ENCODE peak calls at places on chromosome 19, in ten cellular contexts. A, N, U, L, W, O, C, G, J and R are unnamed samples.

GRCh38 chr19:898663-899062 is 5.4 kb downstream of the RNU6-9 start:
- DNase-seq in A (no peak), N (no peak), U (no peak), L (no peak), W (no peak), O (no peak), C (peak; percentile 55), G (no peak), J (no peak), R (no peak)

GRCh38 chr19:38932425-38933179 is 1.9 kb downstream of the MRPS12 start:
- DNase-seq in A (no peak), N (no peak), U (peak; percentile 88), L (peak; percentile 74), W (no peak), O (no peak), C (peak; percentile 27), G (no peak), J (peak; percentile 50), R (peak; percentile 37)

GRCh38 chr19:15124572-15125231 is 17.5 kb downstream of the SYDE1 start:
- DNase-seq in A (no peak), N (no peak), U (no peak), L (peak; percentile 94), W (no peak), O (no peak), C (peak; percentile 49), G (peak; percentile 76), J (no peak), R (peak; percentile 76)

GRCh38 chr19:51511353-51511752 is 9.8 kb upstream of the SIGLEC12 start:
- DNase-seq in A (no peak), N (no peak), U (peak; percentile 19), L (no peak), W (no peak), O (no peak), C (no peak), G (no peak), J (no peak), R (no peak)

GRCh38 chr19:28737021-28737525 is 475.9 kb downstream of the UQCRFS1 start:
- DNase-seq in A (no peak), N (no peak), U (peak; percentile 35), L (no peak), W (no peak), O (no peak), C (no peak), G (no peak), J (no peak), R (no peak)

GRCh38 chr19:15297416-15298224 is 34.7 kb downstream of the BRD4 start:
- DNase-seq in A (no peak), N (no peak), U (peak; percentile 85), L (no peak), W (no peak), O (no peak), C (peak; percentile 40), G (peak; percentile 43), J (no peak), R (no peak)

GRCh38 chr19:2426661-2427322 is 594 bp downstream of the TIMM13 start:
- DNase-seq in A (no peak), N (no peak), U (peak; percentile 59), L (peak; percentile 86), W (no peak), O (peak; percentile 60), C (peak; percentile 54), G (peak; percentile 53), J (peak; percentile 71), R (peak; percentile 47)

GRCh38 chr19:44260343-44260681 is 626 bp downstream of the ZNF233 start:
- DNase-seq in A (no peak), N (no peak), U (no peak), L (no peak), W (no peak), O (no peak), C (no peak), G (peak; percentile 14), J (no peak), R (peak; percentile 12)

GRCh38 chr19:46789371-46789770 is 977 bp upstream of the SLC1A5 start:
- DNase-seq in A (no peak), N (no peak), U (no peak), L (no peak), W (no peak), O (no peak), C (no peak), G (no peak), J (no peak), R (no peak)

GRCh38 chr19:12782424-12783225 is 7.3 kb upstream of the HOOK2 start:
- DNase-seq in A (peak; percentile 79), N (no peak), U (peak; percentile 81), L (peak; percentile 97), W (peak; percentile 83), O (peak; percentile 91), C (peak; percentile 79), G (peak; percentile 90), J (peak; percentile 96), R (peak; percentile 94)

GRCh38 chr19:342128-342455 is 2.5 kb downstream of the MIER2 start:
- DNase-seq in A (no peak), N (no peak), U (no peak), L (peak; percentile 63), W (no peak), O (no peak), C (no peak), G (no peak), J (no peak), R (no peak)

GRCh38 chr19:17889609-17890214 is 18.0 kb downstream of the SLC5A5 start:
- DNase-seq in A (no peak), N (no peak), U (no peak), L (no peak), W (no peak), O (no peak), C (peak; percentile 47), G (no peak), J (peak; percentile 71), R (peak; percentile 55)

GRCh38 chr19:17671906-17672305 is 16.2 kb downstream of the UNC13A start:
- DNase-seq in A (no peak), N (no peak), U (peak; percentile 76), L (no peak), W (no peak), O (no peak), C (no peak), G (no peak), J (no peak), R (no peak)

GRCh38 chr19:46410205-46411087 is 2.9 kb downstream of the CCDC8 start:
- DNase-seq in A (no peak), N (no peak), U (no peak), L (peak; percentile 18), W (no peak), O (no peak), C (no peak), G (no peak), J (no peak), R (no peak)

GRCh38 chr19:40862785-40863184 is 12.5 kb upstream of the CYP2A6 start:
- DNase-seq in A (no peak), N (no peak), U (peak; percentile 56), L (no peak), W (no peak), O (no peak), C (no peak), G (no peak), J (no peak), R (no peak)

GRCh38 chr19:40862333-40862732 is 12.1 kb upstream of the CYP2A6 start:
- DNase-seq in A (no peak), N (no peak), U (peak; percentile 32), L (no peak), W (no peak), O (no peak), C (no peak), G (no peak), J (no peak), R (no peak)

DNA sequence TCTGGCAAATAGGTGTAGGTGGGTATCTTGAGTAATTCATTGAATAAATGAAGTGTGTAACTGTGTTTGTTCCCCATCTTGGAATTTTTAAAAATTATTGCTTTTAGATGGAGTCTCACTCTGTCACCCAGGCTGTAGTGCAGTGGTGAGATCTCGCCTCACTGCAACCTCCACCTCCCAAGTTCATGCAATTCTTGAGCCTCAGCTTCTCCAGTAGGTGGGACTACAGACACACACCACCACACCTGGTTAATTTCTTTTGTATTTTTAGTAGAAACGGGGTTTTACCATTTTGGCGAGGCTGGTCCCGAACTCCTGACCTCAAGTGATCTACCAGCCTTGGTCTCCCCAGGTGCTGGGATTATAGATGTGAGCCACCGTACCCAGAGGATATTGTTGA is 7.9 kb upstream of the CYP2A6 start:
- DNase-seq in A (no peak), N (no peak), U (no peak), L (no peak), W (no peak), O (no peak), C (no peak), G (no peak), J (no peak), R (no peak)
- TF ChIP-seq CTCF in A (no peak), N (no peak), U (no peak), L (no peak), W (no peak), O (no peak), C (no peak), G (no peak), J (no peak), R (no peak)

GRCh38 chr19:5975388-5975728 is 2.6 kb downstream of the RANBP3 start:
- DNase-seq in A (no peak), N (no peak), U (no peak), L (no peak), W (no peak), O (no peak), C (no peak), G (no peak), J (no peak), R (no peak)
- H3K4me1 ChIP-seq in A (peaks cover 76% of the 10 kb centered on the region), N (peaks cover 48% of the 10 kb centered on the region), U (peaks cover 25% of the 10 kb centered on the region), L (peaks cover 67% of the 10 kb centered on the region), W (peaks cover 35% of the 10 kb centered on the region), O (peaks cover 40% of the 10 kb centered on the region), C (peaks cover 68% of the 10 kb centered on the region), G (peaks cover 63% of the 10 kb centered on the region), J (peaks cover 25% of the 10 kb centered on the region), R (peaks cover 47% of the 10 kb centered on the region)

GRCh38 chr19:19514881-19515763 is at the start of gene TSSK6:
- DNase-seq in A (no peak), N (no peak), U (peak; percentile 44), L (peak; percentile 81), W (no peak), O (no peak), C (no peak), G (no peak), J (peak; percentile 62), R (peak; percentile 67)
- TF ChIP-seq CTCF in A (no peak), N (no peak), U (no peak), L (no peak), W (no peak), O (no peak), C (no peak), G (peak; percentile 21), J (no peak), R (no peak)

DNA sequence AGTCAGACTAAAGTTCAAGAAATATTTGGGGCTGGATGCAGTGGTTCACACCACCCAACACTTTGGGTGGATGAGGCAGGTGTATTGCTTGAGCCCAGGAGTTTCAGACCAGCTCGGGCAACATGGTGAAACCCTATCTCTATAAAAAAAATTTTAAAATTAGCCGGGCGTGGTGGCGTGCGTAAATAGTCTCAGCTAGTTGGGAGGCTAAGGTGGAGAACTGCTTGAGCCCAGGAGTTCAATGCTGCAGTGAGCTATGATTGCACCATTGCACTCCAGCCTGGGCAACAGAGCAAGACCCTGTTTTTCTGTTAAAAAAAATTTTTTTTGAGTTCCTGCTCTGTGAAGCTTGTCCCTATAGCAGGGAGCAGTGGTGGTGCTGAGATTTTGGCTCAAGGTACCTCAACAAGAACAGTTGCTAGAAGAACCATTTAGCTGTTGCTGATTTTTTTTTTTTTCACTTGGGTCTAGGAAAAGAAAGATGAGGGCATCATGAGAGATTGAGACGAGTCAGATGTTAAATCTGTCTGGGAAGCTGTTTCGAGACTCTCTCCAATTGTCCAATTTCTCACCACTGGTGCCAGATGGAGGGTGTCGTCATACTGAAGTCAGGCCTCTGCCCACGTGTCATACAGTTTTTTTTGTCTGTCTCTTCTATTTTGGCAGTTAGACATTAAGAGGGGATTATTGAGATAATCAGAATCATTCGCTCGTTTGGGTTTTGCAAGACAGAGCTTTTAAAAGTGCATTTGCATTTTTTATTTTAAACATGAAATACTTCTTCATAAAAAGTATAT is 3.7 kb downstream of the SLC25A42 start:
- DNase-seq in A (no peak), N (no peak), U (no peak), L (no peak), W (no peak), O (peak; percentile 49), C (no peak), G (no peak), J (no peak), R (no peak)
- H3K4me1 ChIP-seq in A (peaks cover 34% of the 10 kb centered on the region), N (peaks cover 20% of the 10 kb centered on the region), U (peaks cover 15% of the 10 kb centered on the region), L (peaks cover 31% of the 10 kb centered on the region), W (peaks cover 27% of the 10 kb centered on the region), O (peaks cover 44% of the 10 kb centered on the region), C (peaks cover 18% of the 10 kb centered on the region), G (peaks cover 42% of the 10 kb centered on the region), J (peaks cover 3% of the 10 kb centered on the region), R (peaks cover 19% of the 10 kb centered on the region)